ENCODE peak calls at places on chromosomes 3 and 15, in six cellular contexts. One of them, this sample, is unnamed. For H3K4me1, the result is how much of the 10 kb centered on the place peaks cover.

GRCh38 chr3:29583861-29584260 is 303.0 kb downstream of the RBMS3 start:
- DNase-seq in effector memory CD4-positive, alpha-beta T cell: no peak
- DNase-seq in Karpas-422: no peak
- DNase-seq in left lung: no peak
- DNase-seq in Panc1: no peak
- DNase-seq in ovary: no peak
- DNase-seq in this sample: no peak

GRCh38 chr15:70140543-70141375 is 43.0 kb upstream of the TLE3 start:
- DNase-seq in effector memory CD4-positive, alpha-beta T cell: peak
- DNase-seq in Karpas-422: no peak
- DNase-seq in left lung: peak
- DNase-seq in Panc1: no peak
- DNase-seq in ovary: no peak
- DNase-seq in this sample: no peak

GRCh38 chr15:77420610-77421369 is at the start of gene HMG20A:
- DNase-seq in effector memory CD4-positive, alpha-beta T cell: peak
- DNase-seq in Karpas-422: peak
- DNase-seq in left lung: peak
- DNase-seq in Panc1: peak
- DNase-seq in ovary: peak
- DNase-seq in this sample: no peak

GRCh38 chr3:7309707-7310106 is 448.8 kb downstream of the GRM7 start:
- DNase-seq in effector memory CD4-positive, alpha-beta T cell: no peak
- DNase-seq in Karpas-422: no peak
- DNase-seq in left lung: peak
- DNase-seq in Panc1: no peak
- DNase-seq in ovary: peak
- DNase-seq in this sample: peak

GRCh38 chr15:77421370-77421700 is 647 bp downstream of the HMG20A start:
- DNase-seq in effector memory CD4-positive, alpha-beta T cell: no peak
- DNase-seq in Karpas-422: peak
- DNase-seq in left lung: no peak
- DNase-seq in Panc1: no peak
- DNase-seq in ovary: no peak
- DNase-seq in this sample: no peak

GRCh38 chr15:25905140-25905539 is 42.0 kb upstream of the ATP10A start:
- DNase-seq in effector memory CD4-positive, alpha-beta T cell: no peak
- DNase-seq in Karpas-422: no peak
- DNase-seq in left lung: no peak
- DNase-seq in Panc1: no peak
- DNase-seq in ovary: no peak
- DNase-seq in this sample: no peak

GRCh38 chr15:89115547-89115946 is 27.3 kb downstream of the ABHD2 start:
- DNase-seq in effector memory CD4-positive, alpha-beta T cell: no peak
- DNase-seq in Karpas-422: no peak
- DNase-seq in left lung: peak
- DNase-seq in Panc1: no peak
- DNase-seq in ovary: no peak
- DNase-seq in this sample: no peak

GRCh38 chr3:196712514-196713413 is 587 bp downstream of the PIGX start:
- DNase-seq in effector memory CD4-positive, alpha-beta T cell: no peak
- DNase-seq in Karpas-422: peak
- DNase-seq in left lung: peak
- DNase-seq in Panc1: no peak
- DNase-seq in ovary: peak
- DNase-seq in this sample: peak

GRCh38 chr15:74603789-74604705 is 11.6 kb upstream of the CLK3 start:
- DNase-seq in effector memory CD4-positive, alpha-beta T cell: no peak
- DNase-seq in Karpas-422: no peak
- DNase-seq in left lung: no peak
- DNase-seq in Panc1: no peak
- DNase-seq in ovary: no peak
- DNase-seq in this sample: no peak

GRCh38 chr3:30308131-30308530 is 298.3 kb upstream of the TGFBR2 start:
- DNase-seq in effector memory CD4-positive, alpha-beta T cell: no peak
- DNase-seq in Karpas-422: no peak
- DNase-seq in left lung: no peak
- DNase-seq in Panc1: no peak
- DNase-seq in ovary: no peak
- DNase-seq in this sample: no peak

GRCh38 chr3:42960282-42960681 is 18.8 kb upstream of the GASK1A start:
- DNase-seq in effector memory CD4-positive, alpha-beta T cell: no peak
- DNase-seq in Karpas-422: peak
- DNase-seq in left lung: no peak
- DNase-seq in Panc1: no peak
- DNase-seq in ovary: no peak
- DNase-seq in this sample: no peak

GRCh38 chr3:50817756-50818518 is 143.2 kb downstream of the DOCK3 start:
- DNase-seq in effector memory CD4-positive, alpha-beta T cell: no peak
- DNase-seq in Karpas-422: no peak
- DNase-seq in left lung: no peak
- DNase-seq in Panc1: no peak
- DNase-seq in ovary: no peak
- DNase-seq in this sample: no peak

GRCh38 chr3:127544806-127545545 is 45.6 kb downstream of the TPRA1 start:
- DNase-seq in effector memory CD4-positive, alpha-beta T cell: no peak
- DNase-seq in Karpas-422: no peak
- DNase-seq in left lung: no peak
- DNase-seq in Panc1: no peak
- DNase-seq in ovary: no peak
- DNase-seq in this sample: no peak

DNA sequence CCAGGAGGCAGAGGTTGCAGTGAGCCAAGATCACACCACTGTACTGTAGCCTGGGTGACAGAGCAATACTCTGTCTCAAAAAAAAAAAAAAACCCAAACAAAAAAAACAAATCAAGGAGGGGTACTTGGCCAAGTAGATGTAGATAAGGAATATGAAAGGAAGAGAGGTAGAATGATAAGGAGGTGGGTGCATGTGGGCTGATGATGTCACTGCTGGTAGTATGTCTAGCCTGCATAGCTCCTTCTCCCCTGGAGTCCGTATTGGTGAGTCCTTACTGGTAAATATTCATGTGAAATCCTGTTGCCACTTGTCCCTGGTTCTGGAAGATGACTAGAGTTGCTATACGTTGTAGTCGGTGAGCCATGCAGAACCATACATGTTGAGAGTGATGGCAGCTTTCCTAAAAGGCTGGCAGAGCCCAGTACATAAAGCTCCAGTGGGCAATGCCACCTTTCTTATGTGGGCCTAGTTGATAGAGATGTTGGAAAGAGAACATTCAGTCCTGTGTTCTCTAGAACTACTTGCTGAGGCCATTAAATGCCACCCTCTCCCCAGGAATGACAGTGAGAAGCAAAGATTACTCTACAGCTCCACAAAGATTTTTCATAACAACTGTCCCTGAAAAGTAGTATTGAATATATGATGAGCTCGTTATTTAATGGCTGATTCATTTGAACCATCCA is 11.0 kb downstream of the KAT2B start:
- DNase-seq in effector memory CD4-positive, alpha-beta T cell: peak
- DNase-seq in Karpas-422: no peak
- DNase-seq in left lung: no peak
- DNase-seq in Panc1: no peak
- DNase-seq in ovary: no peak
- DNase-seq in this sample: no peak
- H3K4me1 ChIP-seq in effector memory CD4-positive, alpha-beta T cell: half or more
- H3K4me1 ChIP-seq in Karpas-422: half or more
- H3K4me1 ChIP-seq in left lung: under half
- H3K4me1 ChIP-seq in Panc1: under half
- H3K4me1 ChIP-seq in ovary: under half
- H3K4me1 ChIP-seq in this sample: under half

GRCh38 chr3:52053307-52054304 is 2.8 kb downstream of the DUSP7 start:
- DNase-seq in effector memory CD4-positive, alpha-beta T cell: peak
- DNase-seq in Karpas-422: peak
- DNase-seq in left lung: no peak
- DNase-seq in Panc1: no peak
- DNase-seq in ovary: peak
- DNase-seq in this sample: no peak

GRCh38 chr3:52051444-52051843 is 4.9 kb downstream of the DUSP7 start:
- DNase-seq in effector memory CD4-positive, alpha-beta T cell: no peak
- DNase-seq in Karpas-422: no peak
- DNase-seq in left lung: no peak
- DNase-seq in Panc1: no peak
- DNase-seq in ovary: no peak
- DNase-seq in this sample: no peak

GRCh38 chr3:52054689-52055511 is 1.5 kb downstream of the DUSP7 start:
- DNase-seq in effector memory CD4-positive, alpha-beta T cell: no peak
- DNase-seq in Karpas-422: no peak
- DNase-seq in left lung: no peak
- DNase-seq in Panc1: no peak
- DNase-seq in ovary: no peak
- DNase-seq in this sample: no peak

GRCh38 chr3:52050571-52050970 is 5.8 kb downstream of the DUSP7 start:
- DNase-seq in effector memory CD4-positive, alpha-beta T cell: no peak
- DNase-seq in Karpas-422: no peak
- DNase-seq in left lung: no peak
- DNase-seq in Panc1: no peak
- DNase-seq in ovary: no peak
- DNase-seq in this sample: no peak

DNA sequence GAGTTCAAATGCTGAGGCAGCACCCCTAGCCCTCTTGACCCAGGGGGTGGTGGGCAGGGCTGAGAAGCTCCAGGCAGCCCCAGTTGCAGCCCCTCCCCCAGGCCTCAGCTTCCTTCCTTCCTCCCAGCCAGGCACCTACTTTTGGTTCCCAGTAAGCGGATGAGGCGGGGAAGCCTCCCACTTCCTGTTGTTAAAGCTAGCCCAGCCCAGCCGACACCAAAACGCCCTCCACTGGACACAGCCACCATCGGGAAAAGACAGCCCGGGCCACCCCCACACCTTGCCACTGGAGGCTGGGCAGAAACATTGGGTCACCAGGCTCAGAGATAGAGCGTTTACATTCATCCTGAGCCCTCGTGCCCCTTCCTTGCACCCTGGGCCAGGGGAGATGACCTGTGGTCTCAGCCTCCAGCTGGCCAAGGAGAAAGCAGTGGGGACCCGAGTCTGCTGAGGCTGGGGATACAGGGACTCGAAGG is 3.5 kb downstream of the DUSP7 start:
- DNase-seq in effector memory CD4-positive, alpha-beta T cell: peak
- DNase-seq in Karpas-422: no peak
- DNase-seq in left lung: peak
- DNase-seq in Panc1: no peak
- DNase-seq in ovary: peak
- DNase-seq in this sample: peak
- H3K4me3 ChIP-seq in effector memory CD4-positive, alpha-beta T cell: peak
- H3K4me3 ChIP-seq in Karpas-422: no peak
- H3K4me3 ChIP-seq in left lung: peak
- H3K4me3 ChIP-seq in Panc1: peak
- H3K4me3 ChIP-seq in ovary: peak
- H3K4me3 ChIP-seq in this sample: peak

GRCh38 chr15:93955197-93955596 is 276.2 kb upstream of the MCTP2 start:
- DNase-seq in effector memory CD4-positive, alpha-beta T cell: no peak
- DNase-seq in Karpas-422: no peak
- DNase-seq in left lung: no peak
- DNase-seq in Panc1: no peak
- DNase-seq in ovary: no peak
- DNase-seq in this sample: no peak
- H3K27ac ChIP-seq in effector memory CD4-positive, alpha-beta T cell: no peak
- H3K27ac ChIP-seq in Karpas-422: no peak
- H3K27ac ChIP-seq in left lung: no peak
- H3K27ac ChIP-seq in Panc1: no peak
- H3K27ac ChIP-seq in ovary: no peak
- H3K27ac ChIP-seq in this sample: no peak

GRCh38 chr15:93253656-93254055 is 164.6 kb upstream of the RGMA start:
- DNase-seq in effector memory CD4-positive, alpha-beta T cell: no peak
- DNase-seq in Karpas-422: no peak
- DNase-seq in left lung: no peak
- DNase-seq in Panc1: no peak
- DNase-seq in ovary: no peak
- DNase-seq in this sample: no peak
- H3K4me1 ChIP-seq in effector memory CD4-positive, alpha-beta T cell: under half
- H3K4me1 ChIP-seq in Karpas-422: under half
- H3K4me1 ChIP-seq in left lung: under half
- H3K4me1 ChIP-seq in Panc1: under half
- H3K4me1 ChIP-seq in ovary: under half
- H3K4me1 ChIP-seq in this sample: under half

DNA sequence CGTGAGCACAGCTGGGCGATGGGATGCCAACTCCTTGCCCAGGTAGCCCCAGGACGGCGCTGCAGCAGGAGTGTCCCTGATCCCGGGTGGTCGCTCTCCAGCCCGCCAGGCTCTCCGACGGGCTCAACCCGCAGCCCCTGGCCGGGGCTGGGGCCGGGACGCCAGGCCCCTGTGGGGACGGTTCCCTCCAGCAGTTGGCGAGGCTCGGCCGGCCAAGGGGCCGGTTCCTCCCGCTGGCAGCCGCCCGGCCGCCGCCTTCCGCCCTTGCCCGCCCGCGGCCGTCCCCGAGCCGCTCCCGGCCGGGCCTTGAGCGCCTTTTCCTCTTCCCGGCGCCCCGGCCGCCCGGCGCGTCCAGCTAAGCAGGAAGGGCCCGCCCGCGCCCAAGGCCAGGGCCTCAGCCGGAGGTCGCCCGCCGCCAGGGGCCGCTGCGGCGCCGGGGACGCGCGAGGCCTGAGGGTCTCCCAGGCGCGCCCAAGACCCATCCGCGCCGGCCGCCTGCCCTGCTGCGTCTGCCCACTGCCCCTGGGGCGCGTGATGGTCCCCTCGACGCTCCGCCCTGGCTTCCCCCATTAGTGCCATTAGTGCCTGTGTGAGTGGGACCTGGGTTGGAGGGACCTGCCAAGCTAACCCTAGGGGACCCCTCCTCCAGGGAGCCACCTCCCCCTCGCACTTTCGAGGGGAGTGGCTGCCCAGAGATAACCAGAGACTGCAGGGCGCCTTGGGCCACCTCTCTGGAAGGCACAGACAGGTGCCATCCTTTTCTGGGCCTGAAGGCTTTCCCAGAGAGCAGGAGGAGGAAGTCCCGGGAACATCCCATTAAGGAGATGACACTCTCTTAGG is 106.4 kb downstream of the FBLN2 start:
- DNase-seq in effector memory CD4-positive, alpha-beta T cell: no peak
- DNase-seq in Karpas-422: no peak
- DNase-seq in left lung: no peak
- DNase-seq in Panc1: no peak
- DNase-seq in ovary: no peak
- DNase-seq in this sample: no peak
- H3K4me3 ChIP-seq in effector memory CD4-positive, alpha-beta T cell: no peak
- H3K4me3 ChIP-seq in Karpas-422: no peak
- H3K4me3 ChIP-seq in left lung: no peak
- H3K4me3 ChIP-seq in Panc1: no peak
- H3K4me3 ChIP-seq in ovary: no peak
- H3K4me3 ChIP-seq in this sample: peak

GRCh38 chr3:187005827-187006481 is 75.6 kb downstream of the ST6GAL1 start:
- DNase-seq in effector memory CD4-positive, alpha-beta T cell: no peak
- DNase-seq in Karpas-422: peak
- DNase-seq in left lung: no peak
- DNase-seq in Panc1: no peak
- DNase-seq in ovary: no peak
- DNase-seq in this sample: no peak
- H3K27ac ChIP-seq in effector memory CD4-positive, alpha-beta T cell: peak
- H3K27ac ChIP-seq in Karpas-422: peak
- H3K27ac ChIP-seq in left lung: peak
- H3K27ac ChIP-seq in Panc1: no peak
- H3K27ac ChIP-seq in ovary: no peak
- H3K27ac ChIP-seq in this sample: no peak

This sample was measured in ascending aorta.